ENCODE peak calls at places on chromosomes 6 and 20, in seven cellular contexts. K, J, L, W, T, R and G are unnamed samples.

GRCh38 chr6:46102123-46102522 is 27.7 kb upstream of the ENPP4 start:
- DNase-seq in L (no peak), K (no peak), J (no peak), W (no peak), T (no peak), R (no peak), G (no peak)

GRCh38 chr6:132054525-132054924 is 103.4 kb upstream of the CCN2 start:
- DNase-seq in L (no peak), K (no peak), J (peak), R (no peak), W (no peak), T (peak), G (no peak)

GRCh38 chr6:147772724-147773123 is 264.2 kb downstream of the SAMD5 start:
- DNase-seq in T (no peak), J (no peak), L (no peak), W (no peak), R (no peak), K (no peak), G (no peak)

GRCh38 chr6:21597706-21598273 is 4.2 kb downstream of the SOX4 start:
- DNase-seq in K (no peak), J (peak), W (no peak), T (no peak), L (no peak), R (no peak), G (no peak)

GRCh38 chr20:57902478-57902877 is 192.7 kb upstream of the PMEPA1 start:
- DNase-seq in R (no peak), L (no peak), W (no peak), J (peak), T (peak), K (no peak), G (no peak)

GRCh38 chr6:164247106-164247505 is 832.6 kb downstream of the QKI start:
- DNase-seq in K (no peak), L (no peak), W (no peak), T (no peak), R (no peak), J (no peak), G (no peak)

GRCh38 chr20:62941792-62942191 is 3.8 kb downstream of the GID8 start:
- DNase-seq in J (no peak), L (no peak), T (no peak), K (no peak), W (no peak), R (no peak), G (no peak)

GRCh38 chr20:36154696-36155628 is at the start of gene EPB41L1:
- DNase-seq in W (no peak), T (no peak), R (no peak), K (no peak), L (no peak), J (no peak), G (no peak)

GRCh38 chr6:149441740-149442139 is 41.7 kb downstream of the SUMO4 start:
- DNase-seq in W (no peak), K (no peak), T (no peak), J (no peak), R (no peak), L (no peak), G (no peak)

GRCh38 chr6:163764565-163764964 is 350.0 kb downstream of the QKI start:
- DNase-seq in K (no peak), J (no peak), L (no peak), W (no peak), T (peak), R (no peak), G (no peak)

GRCh38 chr6:72855471-72855870 is 233.6 kb downstream of the KCNQ5 start:
- DNase-seq in K (no peak), R (no peak), T (no peak), J (no peak), W (no peak), L (no peak), G (no peak)

GRCh38 chr6:36914227-36914794 is 28.6 kb downstream of the C6orf89 start:
- DNase-seq in L (no peak), K (no peak), J (peak), T (no peak), W (no peak), R (no peak), G (no peak)

GRCh38 chr6:157236040-157236725 is 87.1 kb downstream of the TMEM242 start:
- DNase-seq in K (no peak), R (no peak), T (no peak), W (no peak), J (no peak), L (no peak), G (no peak)

GRCh38 chr6:169997187-169997929 is 245.9 kb downstream of the ERMARD start:
- DNase-seq in K (no peak), R (no peak), T (no peak), W (no peak), J (no peak), L (no peak), G (no peak)

GRCh38 chr6:142444388-142444787 is 142.6 kb downstream of the ADGRG6 start:
- DNase-seq in R (no peak), J (peak), K (no peak), L (no peak), T (no peak), W (no peak), G (no peak)

GRCh38 chr6:49269190-49269589 is 193.9 kb downstream of the MMUT start:
- DNase-seq in W (no peak), K (no peak), T (no peak), L (no peak), R (no peak), J (peak), G (no peak)

GRCh38 chr6:44264154-44265002 is 973 bp downstream of the NFKBIE start:
- DNase-seq in T (no peak), K (no peak), R (no peak), W (no peak), J (no peak), L (no peak), G (no peak)

GRCh38 chr20:62066983-62067433 is 1.3 kb upstream of the TAF4 start:
- DNase-seq in L (no peak), T (no peak), K (no peak), R (no peak), W (no peak), J (no peak), G (no peak)

GRCh38 chr20:16966276-16966880 is 218.2 kb downstream of the OTOR start:
- DNase-seq in R (no peak), W (no peak), T (no peak), L (no peak), J (no peak), K (no peak), G (no peak)

GRCh38 chr6:136306466-136306865 is 16.8 kb upstream of the BCLAF1 start:
- DNase-seq in T (no peak), J (no peak), K (no peak), L (no peak), W (no peak), R (peak), G (no peak)

GRCh38 chr6:151068761-151069312 is 170.9 kb upstream of the AKAP12 start:
- DNase-seq in L (no peak), K (no peak), R (no peak), W (no peak), T (peak), J (peak), G (no peak)

GRCh38 chr6:53178837-53179432 is 30.3 kb upstream of the GCM1 start:
- DNase-seq in T (no peak), L (no peak), J (no peak), W (no peak), R (no peak), K (no peak), G (no peak)

GRCh38 chr20:24773751-24774201 is 175.3 kb upstream of the CST7 start:
- DNase-seq in J (peak), W (no peak), R (no peak), L (no peak), K (no peak), T (peak), G (no peak)

GRCh38 chr6:71190809-71191208 is 97.8 kb upstream of the OGFRL1 start:
- DNase-seq in T (no peak), J (peak), W (no peak), K (no peak), R (no peak), L (no peak), G (no peak)

GRCh38 chr6:30556964-30557682 is at the start of gene PRR3:
- DNase-seq in L (peak), W (peak), J (peak), K (peak), T (peak), R (peak), G (no peak)

GRCh38 chr6:75290558-75290957 is 6.0 kb upstream of the TMEM30A start:
- DNase-seq in L (no peak), T (no peak), J (no peak), K (no peak), R (no peak), W (no peak), G (no peak)

GRCh38 chr6:159682265-159682664 is 10.8 kb downstream of the SOD2 start:
- DNase-seq in K (no peak), T (no peak), R (no peak), L (no peak), W (no peak), J (peak), G (no peak)

GRCh38 chr6:44831002-44831610 is 443.6 kb downstream of the CDC5L start:
- DNase-seq in R (no peak), L (no peak), J (peak), K (no peak), W (no peak), T (peak), G (no peak)

GRCh38 chr6:161594412-161594811 is 320.6 kb upstream of the AGPAT4 start:
- DNase-seq in L (no peak), W (no peak), J (no peak), T (no peak), R (no peak), K (no peak), G (no peak)

GRCh38 chr20:32564921-32565734 is 20.0 kb downstream of the NOL4L start:
- DNase-seq in J (peak), L (no peak), T (no peak), W (no peak), R (no peak), K (no peak), G (no peak)

GRCh38 chr6:34644716-34645115 is 51.9 kb downstream of the ILRUN start:
- DNase-seq in R (no peak), W (no peak), K (no peak), J (no peak), L (no peak), T (no peak), G (no peak)

GRCh38 chr20:62780696-62781095 is 15.6 kb upstream of the MRGBP start:
- DNase-seq in W (no peak), R (no peak), J (no peak), K (no peak), T (no peak), L (no peak), G (no peak)

GRCh38 chr6:11888725-11889124 is 110.1 kb upstream of the ADTRP start:
- DNase-seq in W (no peak), R (no peak), T (no peak), K (no peak), J (no peak), L (no peak), G (no peak)

GRCh38 chr20:59191036-59191755 is 27.6 kb downstream of the ZNF831 start:
- DNase-seq in W (no peak), K (no peak), J (no peak), R (no peak), T (no peak), L (no peak), G (no peak)

GRCh38 chr20:45999908-46000570 is 8.7 kb upstream of the MMP9 start:
- DNase-seq in L (no peak), T (no peak), K (no peak), J (no peak), R (no peak), W (no peak), G (no peak)

GRCh38 chr20:10504893-10505292 is 69.8 kb downstream of the SLX4IP start:
- DNase-seq in L (no peak), R (no peak), K (no peak), W (no peak), T (no peak), J (peak), G (no peak)

GRCh38 chr6:134678436-134678889 is 271.4 kb downstream of the ALDH8A1 start:
- DNase-seq in L (no peak), K (no peak), R (no peak), W (no peak), T (peak), J (peak), G (no peak)